ENCODE peak calls at places on chromosomes 12 and 14, in five cellular contexts. M is GM23248, X is hepatocyte, K is GM23338, W is astrocyte. F is an unnamed sample.

GRCh38 chr14:71527807-71528206 is 404.4 kb upstream of the RGS6 start:
- DNase-seq in W (peak; percentile 23), X (no peak), K (no peak), M (no peak), F (no peak)

GRCh38 chr12:96164951-96165858 is 29.0 kb upstream of the ELK3 start:
- DNase-seq in X (no peak), M (no peak), K (no peak), W (no peak), F (no peak)

GRCh38 chr14:79342942-79343341 is 868.4 kb downstream of the DIO2 start:
- DNase-seq in K (no peak), M (no peak), W (no peak), X (no peak), F (no peak)

GRCh38 chr12:46349253-46349652 is 23.3 kb downstream of the SLC38A2 start:
- DNase-seq in K (no peak), X (no peak), W (no peak), M (no peak), F (no peak)

GRCh38 chr12:56150563-56150962 is 1.8 kb upstream of the MYL6B start:
- DNase-seq in W (no peak), X (no peak), M (peak; percentile 64), K (no peak), F (no peak)

GRCh38 chr12:110555509-110556406 is 27.4 kb downstream of the PPTC7 start:
- DNase-seq in M (peak; percentile 84), W (peak; percentile 82), K (no peak), X (no peak), F (no peak)

GRCh38 chr12:100554608-100555077 is 18.8 kb upstream of the GAS2L3 start:
- DNase-seq in M (peak; percentile 90), W (peak; percentile 77), X (peak; percentile 88), K (peak; percentile 93), F (no peak)

GRCh38 chr12:31118347-31118830 is 44.7 kb downstream of the DDX11 start:
- DNase-seq in W (no peak), X (peak; percentile 49), K (peak; percentile 66), M (no peak), F (no peak)

GRCh38 chr12:68497702-68498101 is 113.0 kb upstream of the RAP1B start:
- DNase-seq in M (peak; percentile 85), K (no peak), X (no peak), W (peak; percentile 100), F (peak; percentile 50)

GRCh38 chr12:52197371-52198231 is 5.8 kb upstream of the KRT80 start:
- DNase-seq in X (no peak), M (peak; percentile 22), K (no peak), W (no peak), F (no peak)

GRCh38 chr14:99518441-99519346 is 37.5 kb downstream of the CCNK start:
- DNase-seq in W (no peak), K (peak; percentile 81), X (peak; percentile 82), M (peak; percentile 57), F (no peak)

GRCh38 chr14:60101801-60102200 is 10.1 kb downstream of the PCNX4 start:
- DNase-seq in W (peak; percentile 52), M (peak; percentile 42), X (no peak), K (no peak), F (no peak)

GRCh38 chr14:50527970-50528369 is 4.4 kb downstream of the MAP4K5 start:
- DNase-seq in M (peak; percentile 53), K (no peak), X (no peak), W (peak; percentile 75), F (no peak)
- H4K20me1 ChIP-seq in M (peaks cover 27% of the 10 kb centered on the region), K (peaks cover 26% of the 10 kb centered on the region), X (peaks cover 80% of the 10 kb centered on the region), W (peaks cover 57% of the 10 kb centered on the region), F (no peaks in the 10 kb centered on the region)

GRCh38 chr12:69523433-69524330 is 53.5 kb downstream of the FRS2 start:
- DNase-seq in M (no peak), W (no peak), K (no peak), X (no peak), F (no peak)
- H4K20me1 ChIP-seq in M (peaks cover 7% of the 10 kb centered on the region), W (peaks cover 61% of the 10 kb centered on the region), K (peaks cover 40% of the 10 kb centered on the region), X (peaks cover 18% of the 10 kb centered on the region), F (no peaks in the 10 kb centered on the region)

DNA sequence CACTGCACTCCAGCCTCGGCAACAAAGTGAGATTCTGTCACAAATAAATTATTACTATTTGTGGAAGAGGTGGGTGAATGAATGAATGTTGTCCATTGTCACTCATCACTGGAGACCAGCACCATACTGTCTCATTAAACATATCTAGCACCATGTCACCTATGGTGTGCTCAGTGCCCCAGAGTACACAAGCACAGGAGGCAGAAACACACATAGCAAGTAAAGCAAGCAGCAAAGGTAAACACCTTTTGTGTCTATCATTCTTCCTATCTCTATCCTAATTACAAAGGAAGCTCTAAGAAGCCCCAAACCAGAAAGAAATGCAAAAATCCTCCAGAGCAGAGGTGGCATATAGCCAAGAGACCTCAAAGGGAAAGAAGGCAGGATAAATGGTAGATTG is 9.2 kb downstream of the ERO1A start:
- DNase-seq in M (no peak), K (no peak), X (no peak), W (no peak), F (no peak)
- H4K20me1 ChIP-seq in M (peaks cover 14% of the 10 kb centered on the region), K (peaks cover 6% of the 10 kb centered on the region), X (peaks cover 20% of the 10 kb centered on the region), W (peaks cover 48% of the 10 kb centered on the region), F (peaks cover 2% of the 10 kb centered on the region)

GRCh38 chr14:102646615-102647014 is 54.2 kb downstream of the RCOR1 start:
- DNase-seq in K (no peak), M (no peak), W (no peak), X (no peak), F (no peak)

GRCh38 chr14:102645746-102646440 is 53.4 kb downstream of the RCOR1 start:
- DNase-seq in X (no peak), K (no peak), W (no peak), M (peak; percentile 38), F (no peak)

GRCh38 chr14:102644523-102644922 is 52.1 kb downstream of the RCOR1 start:
- DNase-seq in W (no peak), M (no peak), X (no peak), K (no peak), F (no peak)
- H4K20me1 ChIP-seq in W (peaks cover 91% of the 10 kb centered on the region), M (peaks cover 4% of the 10 kb centered on the region), X (peaks cover 99% of the 10 kb centered on the region), K (peaks cover 27% of the 10 kb centered on the region), F (no peaks in the 10 kb centered on the region)

GRCh38 chr14:54209501-54210231 is 187.1 kb upstream of the CDKN3 start:
- DNase-seq in X (no peak), K (no peak), W (peak; percentile 83), M (peak; percentile 75), F (no peak)
- H4K20me1 ChIP-seq in X (no peaks in the 10 kb centered on the region), K (no peaks in the 10 kb centered on the region), W (no peaks in the 10 kb centered on the region), M (no peaks in the 10 kb centered on the region), F (no peaks in the 10 kb centered on the region)

DNA sequence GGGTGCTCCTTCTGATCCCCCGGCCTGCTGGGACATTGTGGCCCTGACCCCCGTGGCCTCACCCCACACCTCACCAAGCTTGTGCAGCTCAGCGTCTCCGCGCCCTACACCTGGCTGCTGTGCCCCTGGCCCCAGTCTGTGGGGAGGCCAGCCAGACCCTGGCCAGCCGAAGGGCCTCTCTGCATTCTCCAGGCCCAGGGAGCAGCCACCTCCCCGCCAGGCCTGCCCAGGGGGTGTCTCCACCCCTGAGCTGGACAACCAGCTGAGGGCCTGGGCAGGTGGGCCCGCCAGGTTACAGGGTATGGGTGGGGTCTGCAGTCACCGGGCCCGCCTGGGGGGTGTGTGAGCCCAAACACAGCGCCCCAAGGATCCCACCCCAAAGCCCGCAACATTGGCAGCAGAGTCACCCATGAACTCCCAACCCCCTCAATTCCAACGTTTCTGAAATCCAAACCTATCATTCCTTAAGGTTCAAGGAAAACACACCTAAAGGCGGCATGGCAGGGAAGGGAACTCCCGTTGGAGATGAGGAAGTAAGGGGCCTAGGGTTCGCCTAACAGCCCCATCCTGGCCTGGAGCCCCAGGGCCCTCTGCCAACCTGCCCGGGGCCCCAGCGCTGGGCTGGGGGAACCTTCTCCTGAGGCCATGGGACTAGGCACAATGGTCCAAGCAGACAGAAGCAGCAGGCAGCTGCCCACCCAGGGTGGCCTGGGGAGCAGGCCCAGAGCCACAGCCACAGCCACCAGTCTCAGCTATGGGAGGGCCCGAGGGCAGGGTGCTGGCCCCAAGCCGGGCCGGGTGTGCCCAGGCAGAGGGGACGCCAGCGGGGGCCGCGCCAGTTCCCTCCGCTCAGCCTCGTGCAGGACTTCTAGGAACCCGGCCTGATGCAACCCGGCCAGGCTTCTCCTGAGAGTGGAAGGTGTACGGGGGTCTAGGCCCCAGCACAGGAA is 8.5 kb downstream of the AKT1 start:
- DNase-seq in X (no peak), M (no peak), K (no peak), W (no peak), F (no peak)
- H4K20me1 ChIP-seq in X (peaks cover 62% of the 10 kb centered on the region), M (no peaks in the 10 kb centered on the region), K (no peaks in the 10 kb centered on the region), W (peaks cover 96% of the 10 kb centered on the region), F (peaks cover 3% of the 10 kb centered on the region)

GRCh38 chr14:23478109-23478698 is 8.7 kb downstream of the NGDN start:
- DNase-seq in W (peak; percentile 40), X (peak; percentile 79), K (peak; percentile 78), M (peak; percentile 75), F (peak; percentile 16)
- H4K20me1 ChIP-seq in W (peaks cover 46% of the 10 kb centered on the region), X (no peaks in the 10 kb centered on the region), K (peaks cover 4% of the 10 kb centered on the region), M (no peaks in the 10 kb centered on the region), F (no peaks in the 10 kb centered on the region)

GRCh38 chr12:116918464-116918863 is 7.7 kb downstream of the FBXW8 start:
- DNase-seq in K (peak; percentile 24), M (no peak), W (no peak), X (no peak), F (no peak)
- H4K20me1 ChIP-seq in K (peaks cover 4% of the 10 kb centered on the region), M (peaks cover 6% of the 10 kb centered on the region), W (peaks cover 90% of the 10 kb centered on the region), X (peaks cover 21% of the 10 kb centered on the region), F (peaks cover 3% of the 10 kb centered on the region)

GRCh38 chr12:62290804-62291203 is 30.6 kb downstream of the USP15 start:
- DNase-seq in W (peak; percentile 10), K (no peak), X (no peak), M (no peak), F (no peak)

GRCh38 chr12:62291888-62292760 is 31.9 kb downstream of the USP15 start:
- DNase-seq in K (no peak), W (peak; percentile 49), M (no peak), X (no peak), F (no peak)

GRCh38 chr12:62284749-62285148 is 24.5 kb downstream of the USP15 start:
- DNase-seq in W (no peak), M (no peak), K (no peak), X (no peak), F (no peak)

GRCh38 chr12:62285284-62285683 is 25.1 kb downstream of the USP15 start:
- DNase-seq in K (no peak), X (no peak), W (no peak), M (no peak), F (no peak)

GRCh38 chr12:62288328-62288727 is 28.1 kb downstream of the USP15 start:
- DNase-seq in M (no peak), X (no peak), W (no peak), K (no peak), F (no peak)
- H4K20me1 ChIP-seq in M (peaks cover 10% of the 10 kb centered on the region), X (peaks cover 39% of the 10 kb centered on the region), W (peaks cover 96% of the 10 kb centered on the region), K (no peaks in the 10 kb centered on the region), F (no peaks in the 10 kb centered on the region)

F was measured in GM12878.